ENCODE peak calls at places on chromosome 18, in four cellular contexts. D is HCT116, R is right lobe of liver, Y is HepG2. I is an unnamed sample.

GRCh38 chr18:22194151-22194598 is 24.8 kb downstream of the GATA6 start:
- ATAC-seq in D (no peak), R (peak; percentile 79), Y (peak; percentile 100), I (no peak)

GRCh38 chr18:57447154-57447621 is 12.0 kb downstream of the ONECUT2 start:
- ATAC-seq in D (no peak), R (peak; percentile 44), Y (no peak), I (no peak)

GRCh38 chr18:5732318-5732717 is 163.0 kb downstream of the TMEM200C start:
- ATAC-seq in D (no peak), R (no peak), Y (no peak), I (no peak)

GRCh38 chr18:35841283-35841682 is 131.2 kb upstream of the RMP24 start:
- ATAC-seq in D (no peak), R (no peak), Y (no peak), I (no peak)

GRCh38 chr18:36350211-36350610 is 52.7 kb downstream of the FHOD3 start:
- ATAC-seq in D (no peak), R (no peak), Y (no peak), I (no peak)

GRCh38 chr18:3985030-3985429 is 470.1 kb downstream of the DLGAP1 start:
- ATAC-seq in D (no peak), R (no peak), Y (no peak), I (no peak)

GRCh38 chr18:44903327-44903726 is 222.6 kb downstream of the SETBP1 start:
- ATAC-seq in D (no peak), R (no peak), Y (no peak), I (no peak)

GRCh38 chr18:56747032-56747658 is 96.0 kb downstream of the WDR7 start:
- ATAC-seq in D (no peak), R (no peak), Y (no peak), I (no peak)

GRCh38 chr18:69626643-69627242 is 226.1 kb downstream of the DOK6 start:
- ATAC-seq in D (no peak), R (no peak), Y (no peak), I (no peak)

GRCh38 chr18:3235846-3236245 is 11.8 kb upstream of the MYL12A start:
- ATAC-seq in D (no peak), R (no peak), Y (no peak), I (no peak)

GRCh38 chr18:35490894-35491688 is 6.7 kb downstream of the INO80C start:
- ATAC-seq in D (no peak), R (peak; percentile 12), Y (no peak), I (no peak)

GRCh38 chr18:46155652-46156051 is 51.5 kb downstream of the HAUS1 start:
- ATAC-seq in D (peak; percentile 66), R (no peak), Y (no peak), I (no peak)

GRCh38 chr18:39675358-39675757 is 2109.8 kb upstream of the CELF4 start:
- ATAC-seq in D (no peak), R (no peak), Y (peak; percentile 56), I (no peak)

GRCh38 chr18:32372047-32372380 is 98.7 kb downstream of the GAREM1 start:
- ATAC-seq in D (no peak), R (no peak), Y (peak; percentile 8), I (no peak)

GRCh38 chr18:48023334-48024008 is 93.0 kb upstream of the SMAD2 start:
- ATAC-seq in D (peak; percentile 75), R (peak; percentile 45), Y (peak; percentile 54), I (peak; percentile 31)

DNA sequence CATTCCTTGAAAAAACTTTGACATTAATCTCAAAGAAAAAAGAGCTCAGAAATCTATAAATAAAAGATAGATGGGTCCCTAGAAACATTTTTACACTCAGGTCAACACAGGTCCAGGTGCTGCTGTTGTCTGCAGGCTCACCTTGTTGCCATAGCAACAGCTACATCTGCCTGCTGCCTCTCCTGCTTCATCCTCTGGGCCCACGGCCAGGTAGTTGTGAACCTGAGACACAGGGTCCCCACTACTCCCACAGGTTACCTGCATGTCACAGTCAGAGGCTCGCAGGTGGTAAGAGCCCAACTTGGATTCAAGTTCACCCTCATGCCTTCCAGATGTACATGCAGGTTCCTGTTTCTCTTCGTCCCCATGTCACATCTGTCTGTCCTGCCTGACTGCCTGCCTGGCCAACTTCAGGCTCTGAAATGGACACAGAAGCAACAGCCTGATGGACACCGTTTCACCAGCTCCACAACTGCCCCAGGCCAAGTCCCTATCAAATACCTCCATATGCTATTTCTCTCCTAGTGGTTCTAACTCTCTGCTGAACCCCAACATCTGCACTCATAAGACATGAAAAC is 88.3 kb upstream of the SALL3 start:
- ATAC-seq in D (no peak), R (no peak), Y (no peak), I (no peak)
- H3K36me3 ChIP-seq in D (no peaks in the 10 kb centered on the region), R (no peaks in the 10 kb centered on the region), Y (no peaks in the 10 kb centered on the region), I (no peaks in the 10 kb centered on the region)

DNA sequence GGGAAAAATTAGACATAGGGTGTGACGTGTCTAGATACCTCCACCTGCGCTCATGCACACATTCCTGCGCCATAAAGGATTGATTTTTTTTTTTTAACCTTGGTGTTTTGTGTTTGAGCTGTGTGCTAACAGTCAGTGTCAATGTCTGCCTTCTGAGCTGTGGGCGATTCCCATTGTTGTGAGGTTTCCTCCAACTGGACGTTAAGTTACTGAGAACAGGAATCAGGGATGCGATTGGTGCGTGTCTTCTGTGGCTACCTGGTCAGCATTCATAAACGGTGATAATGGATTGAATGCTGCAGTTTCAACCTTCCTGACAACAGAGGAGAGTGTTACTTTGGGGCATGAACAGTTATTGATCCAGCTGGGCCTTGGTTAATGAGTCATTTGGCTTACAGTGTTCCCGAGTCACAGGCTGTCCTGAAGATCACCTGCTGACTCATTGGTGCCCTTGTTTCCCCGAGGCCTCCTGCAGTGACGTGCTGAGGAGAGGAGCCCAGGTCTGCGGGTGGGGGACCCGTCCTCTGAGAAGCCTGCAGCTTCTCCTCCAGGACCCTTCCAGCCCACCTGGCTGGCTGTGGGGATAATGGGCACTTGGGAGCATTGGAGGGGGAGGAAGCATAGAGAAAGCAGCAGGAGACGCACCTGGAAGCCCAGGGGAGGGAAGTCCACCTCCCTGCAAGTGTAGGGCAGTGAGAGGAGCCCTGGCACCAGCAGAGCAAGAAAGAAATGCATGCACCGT is 25.8 kb upstream of the CABYR start:
- ATAC-seq in D (peak; percentile 94), R (peak; percentile 91), Y (peak; percentile 94), I (no peak)
- TF ChIP-seq POLR2A in D (no peak), R (peak; percentile 72), Y (peak; percentile 63), I (no peak)

DNA sequence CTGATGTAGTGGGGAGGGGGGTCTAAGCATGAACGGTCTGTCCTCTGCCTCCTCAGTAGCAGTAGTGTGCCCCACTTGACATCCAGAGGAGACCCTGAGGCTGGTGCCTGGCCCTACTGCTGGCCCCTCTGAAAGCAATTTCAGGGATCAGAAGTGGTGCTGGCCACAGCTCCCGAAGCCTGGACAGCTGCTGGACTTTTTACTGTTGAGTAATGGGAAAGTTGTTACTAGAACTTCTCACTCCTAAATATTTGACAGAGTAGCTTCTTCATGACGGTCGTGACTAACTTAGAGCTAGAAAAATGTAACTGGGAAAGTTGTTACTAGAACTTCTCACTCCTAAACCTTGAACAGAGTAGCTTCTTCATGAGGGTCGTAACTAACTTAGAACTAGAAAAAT is 23.3 kb downstream of the CTDP1 start:
- ATAC-seq in D (no peak), R (no peak), Y (no peak), I (no peak)
- H3K36me3 ChIP-seq in D (peaks cover 31% of the 10 kb centered on the region), R (peaks cover 8% of the 10 kb centered on the region), Y (peaks cover 23% of the 10 kb centered on the region), I (no peaks in the 10 kb centered on the region)

GRCh38 chr18:58788971-58789797 is 75.5 kb upstream of the ZNF532 start:
- ATAC-seq in D (no peak), R (peak; percentile 87), Y (no peak), I (peak; percentile 52)
- TF ChIP-seq POLR2A in D (no peak), R (no peak), Y (no peak), I (no peak)

DNA sequence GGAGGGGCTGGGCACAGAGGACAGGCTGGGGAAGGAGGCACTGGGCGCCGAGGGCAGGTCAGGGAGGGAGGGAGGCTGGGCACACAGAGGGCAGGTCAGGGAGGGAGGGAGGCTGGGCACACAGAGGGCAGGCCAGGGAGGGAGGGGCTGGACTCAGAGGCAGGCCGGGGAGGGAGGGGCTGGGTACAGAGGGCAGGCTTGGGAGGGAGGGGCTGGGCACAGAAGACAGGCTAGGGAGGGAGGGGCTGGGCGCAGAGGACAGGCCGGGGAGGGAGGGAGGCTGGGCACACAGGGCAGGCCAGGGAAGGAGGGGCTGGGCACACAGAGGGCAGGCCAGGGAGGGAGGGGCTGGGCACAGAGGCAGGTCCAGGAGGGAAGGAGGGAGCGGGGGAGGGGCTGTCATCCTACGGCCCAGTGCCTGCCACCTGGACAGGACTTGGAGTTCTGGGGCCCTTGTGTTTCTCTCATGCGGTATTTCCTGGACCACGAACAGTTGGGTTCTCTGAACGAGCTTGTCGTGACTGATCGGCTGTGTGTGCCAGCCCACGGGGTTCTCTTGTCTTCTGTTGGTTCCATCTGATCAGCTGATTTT is 46.7 kb upstream of the KCNG2 start:
- ATAC-seq in D (peak; percentile 55), R (peak; percentile 51), Y (no peak), I (no peak)
- H3K36me3 ChIP-seq in D (peaks cover 19% of the 10 kb centered on the region), R (no peaks in the 10 kb centered on the region), Y (peaks cover 5% of the 10 kb centered on the region), I (no peaks in the 10 kb centered on the region)

GRCh38 chr18:23421277-23421676 is 31.8 kb upstream of the RIOK3 start:
- ATAC-seq in D (no peak), R (no peak), Y (peak; percentile 84), I (no peak)
- TF ChIP-seq POLR2A in D (no peak), R (no peak), Y (no peak), I (no peak)

GRCh38 chr18:9565407-9565806 is 49.0 kb downstream of the PPP4R1 start:
- ATAC-seq in D (no peak), R (no peak), Y (no peak), I (no peak)
- H3K36me3 ChIP-seq in D (peaks cover 28% of the 10 kb centered on the region), R (no peaks in the 10 kb centered on the region), Y (peaks cover 10% of the 10 kb centered on the region), I (no peaks in the 10 kb centered on the region)

GRCh38 chr18:54806526-54806925 is 21.8 kb upstream of the RAB27B start:
- ATAC-seq in D (no peak), R (no peak), Y (no peak), I (no peak)

GRCh38 chr18:54802178-54802577 is 26.1 kb upstream of the RAB27B start:
- ATAC-seq in D (no peak), R (peak; percentile 58), Y (peak; percentile 45), I (no peak)

GRCh38 chr18:54807303-54807702 is 21.0 kb upstream of the RAB27B start:
- ATAC-seq in D (no peak), R (no peak), Y (no peak), I (no peak)

GRCh38 chr18:54802686-54803395 is 25.4 kb upstream of the RAB27B start:
- ATAC-seq in D (no peak), R (no peak), Y (no peak), I (no peak)

DNA sequence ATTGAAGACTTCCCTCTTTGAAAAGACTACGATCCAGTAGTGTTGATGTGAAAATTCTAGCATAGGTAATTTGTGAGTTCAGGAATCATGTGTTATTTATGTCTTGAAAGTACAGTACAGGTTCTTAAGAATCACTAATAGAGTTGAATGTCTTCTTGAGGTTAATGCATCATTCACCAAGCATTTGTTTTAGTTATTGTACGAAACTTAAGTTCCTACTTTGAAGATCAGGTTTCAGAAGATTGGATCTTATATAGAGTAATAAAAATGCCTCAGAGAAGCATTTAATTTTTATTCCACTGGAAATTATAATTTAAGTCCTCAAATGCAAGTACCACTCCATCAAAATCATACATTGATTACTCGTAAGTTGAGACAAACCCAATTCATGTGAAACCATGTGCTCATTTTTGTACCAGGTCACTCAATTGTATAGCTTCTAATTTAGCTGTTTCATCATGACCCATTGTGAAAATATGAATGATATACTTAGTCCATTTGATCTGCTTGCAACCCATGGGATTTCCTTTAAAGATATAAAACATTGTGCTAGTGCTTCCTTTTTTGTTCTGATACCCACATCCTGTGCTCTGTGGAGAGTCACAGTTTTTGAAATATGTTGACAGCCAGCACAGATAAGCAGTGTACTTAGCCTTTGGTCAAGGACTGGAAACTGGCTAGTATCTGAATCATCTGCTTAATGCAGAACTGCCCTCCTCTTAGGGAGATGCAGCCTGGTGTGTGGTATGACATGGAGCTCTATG is 22.5 kb upstream of the RAB27B start:
- ATAC-seq in D (peak; percentile 30), R (peak; percentile 83), Y (peak; percentile 53), I (no peak)
- TF ChIP-seq POLR2A in D (no peak), R (no peak), Y (no peak), I (no peak)